ENCODE peak calls at places on chromosomes 16 and 17, in five cellular contexts. One of them, this sample, is unnamed. For H3K4me1, the result is how much of the 10 kb centered on the place peaks cover.

GRCh38 chr17:79952265-79952877 is 83.3 kb downstream of the TBC1D16 start:
- DNase-seq in PC-9: no peak
- DNase-seq in ovary: no peak
- DNase-seq in SK-N-SH: peak
- DNase-seq in left ventricle myocardium inferior: peak
- DNase-seq in this sample: peak

GRCh38 chr16:72066747-72067146 is 3.7 kb downstream of the HPR start:
- DNase-seq in PC-9: no peak
- DNase-seq in ovary: no peak
- DNase-seq in SK-N-SH: peak
- DNase-seq in left ventricle myocardium inferior: no peak
- DNase-seq in this sample: no peak

GRCh38 chr17:55174133-55174532 is 90.6 kb upstream of the HLF start:
- DNase-seq in PC-9: no peak
- DNase-seq in ovary: no peak
- DNase-seq in SK-N-SH: no peak
- DNase-seq in left ventricle myocardium inferior: no peak
- DNase-seq in this sample: no peak

GRCh38 chr16:23666919-23667659 is 11.6 kb upstream of the PLK1 start:
- DNase-seq in PC-9: no peak
- DNase-seq in ovary: no peak
- DNase-seq in SK-N-SH: no peak
- DNase-seq in left ventricle myocardium inferior: no peak
- DNase-seq in this sample: no peak

GRCh38 chr16:67668495-67669157 is 2.0 kb downstream of the C16orf86 start:
- DNase-seq in PC-9: no peak
- DNase-seq in ovary: no peak
- DNase-seq in SK-N-SH: no peak
- DNase-seq in left ventricle myocardium inferior: no peak
- DNase-seq in this sample: no peak

GRCh38 chr16:85381738-85382592 is 231.2 kb upstream of the GSE1 start:
- DNase-seq in PC-9: no peak
- DNase-seq in ovary: no peak
- DNase-seq in SK-N-SH: peak
- DNase-seq in left ventricle myocardium inferior: no peak
- DNase-seq in this sample: no peak

GRCh38 chr16:2784536-2785100 is 2.7 kb downstream of the PRSS33 start:
- DNase-seq in PC-9: no peak
- DNase-seq in ovary: no peak
- DNase-seq in SK-N-SH: no peak
- DNase-seq in left ventricle myocardium inferior: no peak
- DNase-seq in this sample: peak

GRCh38 chr16:87851601-87852000 is 17.7 kb downstream of the SLC7A5 start:
- DNase-seq in PC-9: no peak
- DNase-seq in ovary: peak
- DNase-seq in SK-N-SH: no peak
- DNase-seq in left ventricle myocardium inferior: no peak
- DNase-seq in this sample: no peak

GRCh38 chr16:68645494-68646388 is 631 bp downstream of the CDH3 start:
- DNase-seq in PC-9: no peak
- DNase-seq in ovary: peak
- DNase-seq in SK-N-SH: peak
- DNase-seq in left ventricle myocardium inferior: no peak
- DNase-seq in this sample: no peak

GRCh38 chr16:50675686-50676610 is 5.2 kb downstream of the SNX20 start:
- DNase-seq in PC-9: peak
- DNase-seq in ovary: no peak
- DNase-seq in SK-N-SH: no peak
- DNase-seq in left ventricle myocardium inferior: no peak
- DNase-seq in this sample: no peak

GRCh38 chr17:70208825-70209555 is 39.7 kb downstream of the KCNJ2 start:
- DNase-seq in PC-9: no peak
- DNase-seq in ovary: no peak
- DNase-seq in SK-N-SH: no peak
- DNase-seq in left ventricle myocardium inferior: no peak
- DNase-seq in this sample: no peak

GRCh38 chr16:19831678-19832077 is 53.0 kb downstream of the GPRC5B start:
- DNase-seq in PC-9: peak
- DNase-seq in ovary: no peak
- DNase-seq in SK-N-SH: no peak
- DNase-seq in left ventricle myocardium inferior: no peak
- DNase-seq in this sample: no peak

GRCh38 chr16:67115649-67116048 is 5.9 kb downstream of the PHAF1 start:
- DNase-seq in PC-9: peak
- DNase-seq in ovary: no peak
- DNase-seq in SK-N-SH: no peak
- DNase-seq in left ventricle myocardium inferior: no peak
- DNase-seq in this sample: no peak

GRCh38 chr16:68272501-68273209 is 8.3 kb downstream of the SLC7A6 start:
- DNase-seq in PC-9: no peak
- DNase-seq in ovary: no peak
- DNase-seq in SK-N-SH: no peak
- DNase-seq in left ventricle myocardium inferior: no peak
- DNase-seq in this sample: no peak

DNA sequence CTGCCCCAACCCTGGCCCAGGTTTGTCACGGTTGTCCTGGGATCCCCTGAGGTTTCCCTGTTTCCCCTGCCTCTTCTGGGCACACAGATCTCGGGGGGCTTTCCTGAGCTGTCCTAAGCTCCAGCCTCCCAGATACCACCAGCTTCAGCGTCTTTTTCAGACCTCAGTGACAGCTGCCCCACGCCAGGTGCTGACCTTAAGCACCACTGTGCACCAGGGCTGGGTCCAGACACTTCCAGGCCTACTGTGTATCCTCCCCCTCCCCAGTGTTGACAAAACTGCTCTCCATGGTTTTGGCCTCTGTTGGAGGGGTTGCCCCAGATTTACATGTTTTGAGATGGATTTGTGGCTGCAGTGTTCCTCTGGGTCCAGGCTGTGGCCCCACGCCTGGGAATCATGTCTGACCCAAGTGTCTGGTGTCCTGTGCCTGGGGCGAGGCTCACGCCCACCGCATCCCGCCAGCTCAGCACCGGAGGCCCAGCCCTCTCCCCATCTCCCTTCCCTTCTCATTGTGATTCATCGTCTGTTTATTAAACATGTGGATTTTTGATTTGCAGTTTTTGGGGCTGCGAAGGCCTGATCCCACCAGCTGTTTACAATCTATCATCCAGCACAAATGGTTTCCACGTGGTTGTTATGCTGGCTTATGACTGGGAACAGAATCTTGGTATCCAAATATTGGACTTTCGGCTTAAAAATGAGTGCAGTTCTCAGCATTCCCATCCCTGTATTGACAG is 82.1 kb downstream of the METRNL start:
- DNase-seq in PC-9: no peak
- DNase-seq in ovary: peak
- DNase-seq in SK-N-SH: no peak
- DNase-seq in left ventricle myocardium inferior: no peak
- DNase-seq in this sample: no peak
- H3K27ac ChIP-seq in PC-9: no peak
- H3K27ac ChIP-seq in ovary: peak
- H3K27ac ChIP-seq in SK-N-SH: no peak
- H3K27ac ChIP-seq in left ventricle myocardium inferior: no peak
- H3K27ac ChIP-seq in this sample: no peak

GRCh38 chr17:1099242-1099641 is 80.5 kb downstream of the ABR start:
- DNase-seq in PC-9: no peak
- DNase-seq in ovary: no peak
- DNase-seq in SK-N-SH: no peak
- DNase-seq in left ventricle myocardium inferior: no peak
- DNase-seq in this sample: no peak
- H3K4me1 ChIP-seq in PC-9: under half
- H3K4me1 ChIP-seq in ovary: under half
- H3K4me1 ChIP-seq in SK-N-SH: under half
- H3K4me1 ChIP-seq in left ventricle myocardium inferior: half or more
- H3K4me1 ChIP-seq in this sample: under half

GRCh38 chr16:794853-795466 is 5.6 kb downstream of the GNG13 start:
- DNase-seq in PC-9: no peak
- DNase-seq in ovary: no peak
- DNase-seq in SK-N-SH: no peak
- DNase-seq in left ventricle myocardium inferior: no peak
- DNase-seq in this sample: no peak
- TF ChIP-seq CTCF in PC-9: no peak
- TF ChIP-seq CTCF in ovary: no peak
- TF ChIP-seq CTCF in SK-N-SH: no peak
- TF ChIP-seq CTCF in left ventricle myocardium inferior: no peak
- TF ChIP-seq CTCF in this sample: no peak

GRCh38 chr17:2707721-2708584 is 3.6 kb downstream of the CLUH start:
- DNase-seq in PC-9: peak
- DNase-seq in ovary: peak
- DNase-seq in SK-N-SH: peak
- DNase-seq in left ventricle myocardium inferior: peak
- DNase-seq in this sample: peak

GRCh38 chr17:2706911-2707510 is 4.6 kb downstream of the CLUH start:
- DNase-seq in PC-9: no peak
- DNase-seq in ovary: peak
- DNase-seq in SK-N-SH: no peak
- DNase-seq in left ventricle myocardium inferior: no peak
- DNase-seq in this sample: no peak

GRCh38 chr17:2704890-2705248 is 6.7 kb downstream of the CLUH start:
- DNase-seq in PC-9: no peak
- DNase-seq in ovary: no peak
- DNase-seq in SK-N-SH: no peak
- DNase-seq in left ventricle myocardium inferior: no peak
- DNase-seq in this sample: peak

GRCh38 chr17:2705263-2705662 is 6.3 kb downstream of the CLUH start:
- DNase-seq in PC-9: peak
- DNase-seq in ovary: no peak
- DNase-seq in SK-N-SH: no peak
- DNase-seq in left ventricle myocardium inferior: no peak
- DNase-seq in this sample: no peak

GRCh38 chr17:2705888-2706795 is 5.4 kb downstream of the CLUH start:
- DNase-seq in PC-9: no peak
- DNase-seq in ovary: no peak
- DNase-seq in SK-N-SH: no peak
- DNase-seq in left ventricle myocardium inferior: no peak
- DNase-seq in this sample: peak
- H3K27ac ChIP-seq in PC-9: no peak
- H3K27ac ChIP-seq in ovary: no peak
- H3K27ac ChIP-seq in SK-N-SH: no peak
- H3K27ac ChIP-seq in left ventricle myocardium inferior: peak
- H3K27ac ChIP-seq in this sample: no peak

GRCh38 chr17:74757502-74757901 is 9.1 kb downstream of the NHERF1 start:
- DNase-seq in PC-9: no peak
- DNase-seq in ovary: peak
- DNase-seq in SK-N-SH: peak
- DNase-seq in left ventricle myocardium inferior: peak
- DNase-seq in this sample: no peak
- H3K4me1 ChIP-seq in PC-9: half or more
- H3K4me1 ChIP-seq in ovary: under half
- H3K4me1 ChIP-seq in SK-N-SH: half or more
- H3K4me1 ChIP-seq in left ventricle myocardium inferior: half or more
- H3K4me1 ChIP-seq in this sample: under half